ENCODE peak calls at places on chromosomes 5 and 9, in six cellular contexts. Y is anterior cingulate cortex; F is NCI-H774; O is C1 segment of cervical spinal cord; V is tibial artery; A is stimulated activated CD4-positive, alpha-beta T cell treated with anti-CD3 and anti-CD28 coated beads, Interleukin-15, amount 100 ng/mL, for 1 hour. W is an unnamed sample.

GRCh38 chr5:179225387-179225786 is 119.9 kb downstream of the ADAMTS2 start:
- DNase-seq in V (no peak), A (no peak), O (no peak), Y (no peak), F (no peak), W (no peak)

GRCh38 chr5:168865973-168866372 is 286.8 kb upstream of the PANK3 start:
- DNase-seq in Y (no peak), A (no peak), V (no peak), O (peak; percentile 27), F (no peak), W (no peak)

GRCh38 chr9:28163619-28164018 is 590.3 kb upstream of the C9orf72 start:
- DNase-seq in F (no peak), V (no peak), O (no peak), Y (no peak), A (no peak), W (no peak)

GRCh38 chr5:65102826-65103673 is 334.3 kb downstream of the CWC27 start:
- DNase-seq in Y (no peak), V (peak; percentile 54), O (no peak), F (peak; percentile 65), A (peak; percentile 20), W (peak; percentile 4)

GRCh38 chr5:2750026-2750757 is 1.3 kb downstream of the IRX2 start:
- DNase-seq in A (no peak), Y (no peak), V (no peak), O (no peak), F (peak; percentile 27), W (no peak)

GRCh38 chr5:101611039-101611438 is 685.0 kb downstream of the SLCO4C1 start:
- DNase-seq in Y (no peak), F (no peak), A (no peak), V (no peak), O (no peak), W (no peak)

GRCh38 chr5:132046915-132047314 is 13.5 kb upstream of the IL3 start:
- DNase-seq in O (no peak), Y (no peak), V (peak; percentile 12), A (no peak), F (no peak), W (no peak)

GRCh38 chr9:137138058-137138697 is 776 bp upstream of the GRIN1 start:
- DNase-seq in A (no peak), O (peak; percentile 84), V (no peak), F (no peak), Y (peak; percentile 77), W (no peak)

GRCh38 chr5:55052383-55052931 is 28.4 kb downstream of the GZMK start:
- DNase-seq in O (no peak), F (no peak), A (no peak), V (no peak), Y (no peak), W (no peak)

GRCh38 chr5:29697786-29698414 is 1495.6 kb upstream of the CDH6 start:
- DNase-seq in A (no peak), F (no peak), O (no peak), Y (no peak), V (no peak), W (no peak)

GRCh38 chr9:135045264-135046155 is 42.0 kb upstream of the OLFM1 start:
- DNase-seq in A (no peak), O (no peak), V (no peak), F (no peak), Y (no peak), W (no peak)

GRCh38 chr5:150559088-150559487 is 51.2 kb downstream of the NDST1 start:
- DNase-seq in V (no peak), F (no peak), Y (no peak), O (no peak), A (no peak), W (no peak)

GRCh38 chr9:90455316-90455715 is 187.3 kb downstream of the DIRAS2 start:
- DNase-seq in F (no peak), V (no peak), O (peak; percentile 78), A (no peak), Y (no peak), W (no peak)

GRCh38 chr9:130597228-130597627 is 17.9 kb downstream of the FUBP3 start:
- DNase-seq in A (no peak), O (no peak), F (no peak), Y (no peak), V (no peak), W (no peak)

GRCh38 chr5:100574716-100575115 is 39.5 kb downstream of the FAM174A start:
- DNase-seq in Y (no peak), F (no peak), V (no peak), O (no peak), A (no peak), W (no peak)

GRCh38 chr9:78121488-78121887 is 89.9 kb upstream of the GNAQ start:
- DNase-seq in F (peak; percentile 50), V (peak; percentile 63), O (peak; percentile 7), Y (no peak), A (peak; percentile 18), W (no peak)

GRCh38 chr5:159481751-159482150 is 151.5 kb upstream of the IL12B start:
- DNase-seq in A (no peak), Y (no peak), V (no peak), F (no peak), O (no peak), W (no peak)

GRCh38 chr9:69895659-69896058 is 75.0 kb downstream of the CFAP95 start:
- DNase-seq in F (no peak), Y (no peak), O (no peak), V (no peak), A (no peak), W (no peak)

GRCh38 chr9:115604831-115605483 is 487.0 kb upstream of the TNC start:
- DNase-seq in V (no peak), F (no peak), Y (no peak), O (no peak), A (no peak), W (no peak)

GRCh38 chr5:61732376-61732775 is 400.3 kb downstream of the ZSWIM6 start:
- DNase-seq in V (no peak), O (peak; percentile 56), Y (no peak), A (no peak), F (no peak), W (no peak)

GRCh38 chr9:106862115-106862945 is 636 bp upstream of the ZNF462 start:
- DNase-seq in Y (no peak), A (no peak), F (no peak), V (no peak), O (peak; percentile 68), W (no peak)

GRCh38 chr5:137737349-137738256 is 1.7 kb upstream of the KLHL3 start:
- DNase-seq in F (no peak), Y (no peak), V (peak; percentile 32), O (no peak), A (no peak), W (no peak)

GRCh38 chr9:75664597-75664996 is 225.9 kb upstream of the PCSK5 start:
- DNase-seq in Y (no peak), F (peak; percentile 28), O (no peak), V (no peak), A (no peak), W (no peak)

GRCh38 chr9:124385623-124386022 is 29.6 kb downstream of the PSMB7 start:
- DNase-seq in F (no peak), A (no peak), V (no peak), Y (no peak), O (no peak), W (no peak)

GRCh38 chr5:5009240-5009639 is 130.9 kb upstream of the ADAMTS16 start:
- DNase-seq in Y (no peak), A (no peak), F (no peak), V (no peak), O (no peak), W (no peak)

GRCh38 chr5:54296386-54296785 is 14.0 kb downstream of the ARL15 start:
- DNase-seq in A (no peak), V (no peak), F (peak; percentile 80), O (peak; percentile 54), Y (no peak), W (no peak)

GRCh38 chr5:35776757-35777156 is 79.9 kb upstream of the IL7R start:
- DNase-seq in A (no peak), V (no peak), F (no peak), O (no peak), Y (no peak), W (no peak)

GRCh38 chr5:1973391-1974013 is 90.8 kb upstream of the IRX4 start:
- DNase-seq in V (no peak), O (no peak), F (no peak), A (no peak), Y (no peak), W (no peak)

GRCh38 chr5:15690611-15691010 is 190.6 kb downstream of the FBXL7 start:
- DNase-seq in V (no peak), Y (no peak), F (no peak), O (no peak), A (no peak), W (no peak)

GRCh38 chr9:114732842-114733241 is 50.9 kb upstream of the TEX48 start:
- DNase-seq in F (no peak), A (no peak), V (no peak), Y (no peak), O (no peak), W (no peak)

GRCh38 chr5:164352695-164353094 is 847.3 kb downstream of the MAT2B start:
- DNase-seq in F (no peak), O (no peak), V (no peak), Y (no peak), A (no peak), W (no peak)

GRCh38 chr5:179974946-179975712 is 67.4 kb upstream of the TBC1D9B start:
- DNase-seq in F (no peak), A (no peak), V (no peak), Y (no peak), O (peak; percentile 70), W (no peak)

GRCh38 chr5:75337366-75338021 is 474 bp downstream of the HMGCR start:
- DNase-seq in A (no peak), F (no peak), Y (no peak), V (peak; percentile 37), O (no peak), W (no peak)

GRCh38 chr5:10639846-10640368 is 76.0 kb downstream of the ANKRD33B start:
- DNase-seq in V (no peak), O (no peak), Y (no peak), F (no peak), A (no peak), W (no peak)

GRCh38 chr5:54895816-54896341 is 89.5 kb downstream of the ESM1 start:
- DNase-seq in Y (peak; percentile 7), O (peak; percentile 17), V (no peak), A (no peak), F (peak; percentile 36), W (no peak)

W was measured in esophagus squamous epithelium.